ENCODE peak calls at places on chromosomes 11 and 22, in ten cellular contexts. Z, L, E, V, H, B, J, T, X and A are unnamed samples.

GRCh38 chr22:33747576-33748180 is 172.6 kb downstream of the LARGE1 start:
- DNase-seq in Z (no peak), L (no peak), E (no peak), V (peak; percentile 11), H (no peak), B (no peak), J (no peak), T (peak; percentile 41), X (no peak), A (no peak)

GRCh38 chr11:93648168-93648567 is 13.3 kb upstream of the CEP295 start:
- DNase-seq in Z (no peak), L (no peak), E (peak; percentile 15), V (no peak), H (no peak), B (no peak), J (peak; percentile 27), T (no peak), X (peak; percentile 16), A (no peak)

GRCh38 chr11:100692290-100692689 is 5.2 kb downstream of the ARHGAP42 start:
- DNase-seq in Z (no peak), L (no peak), E (no peak), V (no peak), H (no peak), B (no peak), J (no peak), T (no peak), X (no peak), A (no peak)

GRCh38 chr11:1390603-1391164 is 950 bp downstream of the BRSK2 start:
- DNase-seq in Z (peak; percentile 62), L (peak; percentile 57), E (no peak), V (no peak), H (no peak), B (no peak), J (no peak), T (no peak), X (no peak), A (peak; percentile 44)

GRCh38 chr11:101880208-101880607 is 34.6 kb upstream of the CEP126 start:
- DNase-seq in Z (no peak), L (no peak), E (peak; percentile 73), V (peak; percentile 28), H (no peak), B (no peak), J (peak; percentile 77), T (no peak), X (peak; percentile 49), A (no peak)

GRCh38 chr11:61700221-61700620 is 20.0 kb downstream of the DAGLA start:
- DNase-seq in Z (no peak), L (no peak), E (peak; percentile 36), V (peak; percentile 90), H (no peak), B (no peak), J (peak; percentile 59), T (peak; percentile 91), X (peak; percentile 40), A (peak; percentile 81)

GRCh38 chr11:111910637-111911562 is 670 bp downstream of the CRYAB start:
- DNase-seq in Z (no peak), L (peak; percentile 28), E (no peak), V (no peak), H (peak; percentile 84), B (no peak), J (no peak), T (no peak), X (no peak), A (no peak)

GRCh38 chr11:108221981-108222685 is at the start of gene NPAT:
- DNase-seq in Z (no peak), L (no peak), E (peak; percentile 2), V (no peak), H (no peak), B (no peak), J (no peak), T (peak; percentile 24), X (no peak), A (no peak)

GRCh38 chr11:24509114-24509513 is 12.3 kb downstream of the LUZP2 start:
- DNase-seq in Z (no peak), L (no peak), E (peak; percentile 7), V (no peak), H (no peak), B (no peak), J (no peak), T (no peak), X (no peak), A (no peak)

GRCh38 chr11:64044730-64045386 is 9.1 kb downstream of the FLRT1 start:
- DNase-seq in Z (no peak), L (no peak), E (no peak), V (no peak), H (peak; percentile 82), B (no peak), J (no peak), T (no peak), X (no peak), A (no peak)

GRCh38 chr11:35836185-35836584 is 107.7 kb upstream of the LDLRAD3 start:
- DNase-seq in Z (no peak), L (no peak), E (no peak), V (no peak), H (no peak), B (no peak), J (no peak), T (no peak), X (no peak), A (no peak)

GRCh38 chr22:32814289-32814865 is 12.9 kb downstream of the TIMP3 start:
- DNase-seq in Z (no peak), L (no peak), E (no peak), V (no peak), H (no peak), B (no peak), J (peak; percentile 77), T (no peak), X (no peak), A (no peak)

GRCh38 chr11:128451651-128452470 is 135.5 kb downstream of the ETS1 start:
- DNase-seq in Z (no peak), L (peak; percentile 62), E (peak; percentile 86), V (peak; percentile 50), H (peak; percentile 70), B (no peak), J (peak; percentile 34), T (peak; percentile 63), X (peak; percentile 57), A (no peak)
- TF ChIP-seq CTCF in Z (no peak), L (no peak), E (no peak), V (no peak), H (no peak), B (no peak), J (no peak), T (no peak), X (no peak), A (no peak)

GRCh38 chr11:104968856-104969776 is 742 bp upstream of the CASP4 start:
- DNase-seq in Z (peak; percentile 34), L (peak; percentile 25), E (no peak), V (peak; percentile 4), H (no peak), B (peak; percentile 87), J (peak; percentile 48), T (peak; percentile 31), X (peak; percentile 5), A (no peak)
- TF ChIP-seq CTCF in Z (no peak), L (no peak), E (no peak), V (no peak), H (no peak), B (no peak), J (no peak), T (no peak), X (no peak), A (no peak)

DNA sequence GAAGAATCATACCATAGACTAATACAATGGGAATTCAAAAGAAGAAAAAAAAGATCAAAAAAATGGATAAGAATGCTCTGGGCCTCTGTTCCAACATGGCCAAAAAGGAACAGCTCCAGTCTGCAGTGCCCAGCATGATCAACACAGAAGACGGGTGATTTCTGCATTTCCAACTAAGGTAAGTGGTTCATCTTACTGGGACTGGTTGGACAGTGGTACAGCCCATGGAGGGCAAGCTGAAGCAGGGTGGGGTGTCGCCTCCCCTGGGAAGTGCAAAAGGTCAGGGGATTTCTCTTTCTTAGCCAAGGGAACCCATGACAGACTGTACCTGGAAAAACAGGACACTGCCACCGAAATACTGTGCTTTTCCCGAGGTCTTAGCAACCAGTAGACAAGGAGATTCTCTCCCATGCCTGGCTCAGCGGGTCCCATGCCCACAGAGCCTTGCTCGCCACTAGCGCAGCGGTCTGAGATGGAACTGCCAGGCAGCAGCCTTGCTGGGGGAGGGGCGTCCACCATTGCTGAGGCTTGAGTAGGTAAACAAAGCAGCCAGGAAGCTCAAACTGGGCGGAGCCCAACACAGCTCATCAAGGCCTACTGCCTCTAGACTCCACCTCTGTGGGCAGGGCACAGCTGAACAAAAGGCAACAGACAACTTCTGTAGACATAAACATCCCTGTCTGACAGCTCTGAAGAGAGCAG is 428.4 kb downstream of the MN1 start:
- DNase-seq in Z (peak; percentile 96), L (no peak), E (no peak), V (peak; percentile 24), H (no peak), B (peak; percentile 25), J (no peak), T (peak; percentile 86), X (peak; percentile 18), A (no peak)
- TF ChIP-seq CTCF in Z (no peak), L (no peak), E (no peak), V (no peak), H (no peak), B (no peak), J (no peak), T (no peak), X (peak; percentile 17), A (no peak)

DNA sequence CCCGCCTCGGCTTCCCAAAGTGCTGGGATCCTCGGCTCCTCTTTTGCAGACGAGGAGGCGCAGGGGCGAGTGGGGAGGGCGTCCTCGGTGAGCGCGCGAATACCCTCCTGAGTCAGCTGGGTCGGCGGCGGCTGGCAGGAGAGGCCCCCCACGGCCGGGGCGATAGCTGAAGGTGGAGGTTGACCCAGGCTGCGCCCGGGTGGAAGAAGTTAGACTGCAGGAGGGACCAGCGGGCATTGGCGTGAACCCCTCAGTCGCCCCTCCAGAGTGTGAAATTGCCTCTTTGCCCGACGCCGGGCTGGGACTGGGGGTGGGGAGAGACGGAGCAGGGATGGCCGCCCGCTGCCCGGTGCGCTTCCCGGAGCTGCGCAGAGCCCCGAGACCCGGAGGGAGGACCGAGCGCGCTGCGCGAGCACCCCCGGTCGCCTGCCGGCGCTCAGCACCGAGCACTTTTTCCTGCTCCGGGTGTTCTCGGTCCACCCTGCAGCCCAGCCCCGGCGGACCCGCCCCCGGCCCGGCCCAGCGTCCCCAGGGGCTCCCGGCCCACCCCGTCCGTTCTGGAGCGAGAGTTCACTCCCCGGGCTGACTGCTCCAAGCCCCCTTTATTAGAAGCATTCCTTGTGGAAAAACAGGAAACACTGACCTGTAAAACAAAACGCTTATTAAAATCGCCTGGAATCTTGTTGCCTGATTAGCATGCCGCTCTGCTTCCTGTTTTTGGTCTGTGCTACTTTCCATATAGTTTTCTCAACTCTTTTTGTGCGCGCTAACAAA is 13.7 kb upstream of the CPT1A start:
- DNase-seq in Z (peak; percentile 51), L (peak; percentile 63), E (peak; percentile 38), V (peak; percentile 14), H (no peak), B (no peak), J (peak; percentile 55), T (peak; percentile 58), X (no peak), A (no peak)
- TF ChIP-seq CTCF in Z (no peak), L (no peak), E (no peak), V (no peak), H (peak; percentile 37), B (no peak), J (peak; percentile 39), T (peak; percentile 30), X (no peak), A (no peak)